ENCODE peak calls at places on chromosomes 4 and X, in five cellular contexts. A is T47D; H is posterior cingulate gyrus; E is NK-92 treated with Interleukin-12 subunit alpha and Interleukin-12 subunit beta, amount 100 ng/mL, for 24 hours; S is mucosa of gallbladder. O is an unnamed sample.

GRCh38 chrX:69501433-69501832 is 2.7 kb upstream of the NALF2 start:
- DNase-seq in A (peak), H (no peak), E (no peak), S (no peak), O (peak)

GRCh38 chr4:22410645-22411247 is 105.1 kb downstream of the ADGRA3 start:
- DNase-seq in A (peak), H (no peak), E (no peak), S (no peak), O (no peak)

GRCh38 chr4:5051692-5052423 is 578 bp downstream of the STK32B start:
- DNase-seq in A (no peak), H (no peak), E (no peak), S (no peak), O (no peak)

GRCh38 chr4:109611045-109611616 is 51.1 kb downstream of the MCUB start:
- DNase-seq in A (no peak), H (no peak), E (no peak), S (no peak), O (no peak)

GRCh38 chrX:130994671-130995070 is 63.5 kb upstream of the ARHGAP36 start:
- DNase-seq in A (peak), H (no peak), E (no peak), S (no peak), O (no peak)

GRCh38 chr4:84691170-84691691 is 108.3 kb downstream of the CDS1 start:
- DNase-seq in A (no peak), H (no peak), E (no peak), S (no peak), O (peak)

GRCh38 chr4:74094227-74094626 is 4.8 kb downstream of the CXCL2 start:
- DNase-seq in A (no peak), H (no peak), E (no peak), S (no peak), O (no peak)

GRCh38 chr4:140152015-140152703 is 1.8 kb downstream of the MAML3 start:
- DNase-seq in A (peak), H (peak), E (peak), S (peak), O (peak)

GRCh38 chrX:138858438-138858837 is 146.9 kb upstream of the FGF13 start:
- DNase-seq in A (no peak), H (no peak), E (no peak), S (no peak), O (no peak)

O was measured in HCT116.